ENCODE peak calls at places on chromosomes 13 and 19, in six cellular contexts. G is IMR-90, F is breast epithelium, Y is cardiac muscle cell, O is colonic mucosa, J is left lung. R is an unnamed sample.

GRCh38 chr13:36752673-36753072 is 66.3 kb upstream of the RFXAP start:
- DNase-seq in G (peak), F (no peak), Y (no peak), O (no peak), J (no peak), R (no peak)

GRCh38 chr13:113216165-113217056 is 7.0 kb downstream of the CUL4A start:
- DNase-seq in G (peak), F (no peak), Y (peak), O (peak), J (peak), R (no peak)

GRCh38 chr19:11141937-11142527 is 13.6 kb downstream of the SPC24 start:
- DNase-seq in G (no peak), F (no peak), Y (no peak), O (no peak), J (peak), R (no peak)

GRCh38 chr13:48125794-48126228 is 30.9 kb upstream of the MED4 start:
- DNase-seq in G (no peak), F (no peak), Y (peak), O (no peak), J (no peak), R (no peak)

GRCh38 chr13:78875792-78876580 is 217.0 kb upstream of the OBI1 start:
- DNase-seq in G (no peak), F (no peak), Y (no peak), O (no peak), J (no peak), R (no peak)

GRCh38 chr19:6738726-6739389 is 622 bp upstream of the TRIP10 start:
- DNase-seq in G (peak), F (no peak), Y (peak), O (peak), J (no peak), R (no peak)

GRCh38 chr13:32311188-32311897 is 3.8 kb downstream of the ZAR1L start:
- DNase-seq in G (no peak), F (no peak), Y (no peak), O (no peak), J (no peak), R (no peak)

GRCh38 chr13:34474469-34474868 is 467.6 kb upstream of the NBEA start:
- DNase-seq in G (no peak), F (no peak), Y (no peak), O (no peak), J (no peak), R (no peak)

GRCh38 chr13:61144301-61144700 is 271.3 kb downstream of the PCDH20 start:
- DNase-seq in G (no peak), F (no peak), Y (no peak), O (no peak), J (no peak), R (no peak)

GRCh38 chr13:36344886-36345437 is 1.2 kb downstream of the SPART start:
- DNase-seq in G (no peak), F (no peak), Y (peak), O (no peak), J (no peak), R (no peak)

GRCh38 chr19:16258440-16258903 is 60.8 kb downstream of the AP1M1 start:
- DNase-seq in G (no peak), F (no peak), Y (no peak), O (peak), J (peak), R (no peak)

GRCh38 chr19:16259385-16260159 is 61.9 kb downstream of the AP1M1 start:
- DNase-seq in G (no peak), F (no peak), Y (no peak), O (no peak), J (no peak), R (no peak)

GRCh38 chr19:16254851-16255408 is 57.2 kb downstream of the AP1M1 start:
- DNase-seq in G (no peak), F (no peak), Y (no peak), O (no peak), J (no peak), R (no peak)

GRCh38 chr19:16260160-16260793 is 62.6 kb downstream of the AP1M1 start:
- DNase-seq in G (no peak), F (no peak), Y (no peak), O (no peak), J (no peak), R (no peak)

GRCh38 chr19:16257509-16258002 is 59.8 kb downstream of the AP1M1 start:
- DNase-seq in G (no peak), F (no peak), Y (no peak), O (no peak), J (no peak), R (no peak)
- H3K27ac ChIP-seq in G (no peak), F (peak), Y (no peak), O (no peak), J (peak), R (no peak)

GRCh38 chr13:51914137-51914493 is 52.3 kb downstream of the CCDC70 start:
- DNase-seq in G (no peak), F (no peak), Y (no peak), O (no peak), J (no peak), R (no peak)

GRCh38 chr13:51913421-51914136 is 51.8 kb downstream of the CCDC70 start:
- DNase-seq in G (no peak), F (no peak), Y (peak), O (no peak), J (no peak), R (no peak)

GRCh38 chr13:51919531-51919930 is 57.8 kb downstream of the CCDC70 start:
- DNase-seq in G (no peak), F (no peak), Y (no peak), O (no peak), J (no peak), R (no peak)

GRCh38 chr13:51916962-51917361 is 55.2 kb downstream of the CCDC70 start:
- DNase-seq in G (no peak), F (no peak), Y (no peak), O (no peak), J (no peak), R (no peak)

DNA sequence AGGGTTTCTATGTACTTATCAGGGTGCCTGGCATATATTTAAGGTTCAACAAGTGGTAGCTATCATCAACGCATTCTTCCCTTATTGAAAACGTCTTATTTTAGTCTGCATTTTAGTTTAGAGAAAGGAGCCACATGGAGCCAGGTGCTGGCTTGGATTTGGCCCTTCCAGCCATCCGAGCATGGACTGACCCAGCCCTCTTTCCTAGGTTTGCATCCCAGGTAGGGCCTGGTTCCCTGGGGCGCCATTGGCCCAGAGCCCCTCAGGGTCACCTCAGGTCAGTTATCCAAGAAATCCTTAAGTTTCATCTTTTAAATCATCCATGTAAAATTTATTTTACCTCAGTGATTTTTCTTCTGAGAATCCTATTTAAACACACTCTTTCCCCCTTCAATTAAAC is 54.6 kb downstream of the CCDC70 start:
- DNase-seq in G (no peak), F (no peak), Y (no peak), O (no peak), J (no peak), R (no peak)
- H3K4me3 ChIP-seq in G (no peak), F (no peak), Y (no peak), O (no peak), J (no peak), R (no peak)

GRCh38 chr13:26557051-26557392 is 461 bp upstream of the WASF3 start:
- DNase-seq in G (no peak), F (no peak), Y (no peak), O (no peak), J (no peak), R (no peak)
- TF ChIP-seq CTCF in G (no peak), F (no peak), Y (no peak), O (no peak), J (no peak), R (no peak)

GRCh38 chr13:106153041-106153440 is 382.4 kb downstream of the EFNB2 start:
- DNase-seq in G (no peak), F (no peak), Y (no peak), O (no peak), J (no peak), R (no peak)
- H3K27ac ChIP-seq in G (no peak), F (no peak), Y (no peak), O (no peak), J (no peak), R (no peak)

DNA sequence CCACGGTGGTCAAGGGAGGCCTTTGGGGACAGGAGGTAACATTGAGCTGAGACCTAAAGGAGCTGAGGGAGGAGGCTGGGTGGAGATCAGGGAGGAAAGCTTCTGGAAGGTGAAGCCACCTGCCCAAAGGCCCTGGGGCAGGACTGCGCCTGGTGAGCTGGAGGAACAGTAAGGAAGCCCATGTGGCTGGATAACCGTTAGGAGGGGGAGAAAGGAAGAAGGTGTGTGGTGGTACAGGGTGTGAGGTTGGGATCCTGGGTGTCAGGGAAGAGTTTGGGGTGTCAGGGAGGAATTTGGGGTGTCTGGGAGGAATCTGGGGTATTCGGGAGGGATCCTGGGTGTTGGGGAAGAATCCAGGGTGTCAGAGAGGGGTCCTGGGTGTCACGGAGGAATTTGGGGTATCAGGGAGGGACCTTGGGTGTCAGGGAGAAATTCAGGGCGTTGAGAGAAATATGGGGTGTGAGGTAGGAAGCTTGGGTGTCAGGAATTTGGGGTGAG is 695 bp downstream of the TICAM1 start:
- DNase-seq in G (no peak), F (no peak), Y (no peak), O (peak), J (no peak), R (no peak)
- H3K4me3 ChIP-seq in G (peak), F (peak), Y (peak), O (peak), J (peak), R (peak)

DNA sequence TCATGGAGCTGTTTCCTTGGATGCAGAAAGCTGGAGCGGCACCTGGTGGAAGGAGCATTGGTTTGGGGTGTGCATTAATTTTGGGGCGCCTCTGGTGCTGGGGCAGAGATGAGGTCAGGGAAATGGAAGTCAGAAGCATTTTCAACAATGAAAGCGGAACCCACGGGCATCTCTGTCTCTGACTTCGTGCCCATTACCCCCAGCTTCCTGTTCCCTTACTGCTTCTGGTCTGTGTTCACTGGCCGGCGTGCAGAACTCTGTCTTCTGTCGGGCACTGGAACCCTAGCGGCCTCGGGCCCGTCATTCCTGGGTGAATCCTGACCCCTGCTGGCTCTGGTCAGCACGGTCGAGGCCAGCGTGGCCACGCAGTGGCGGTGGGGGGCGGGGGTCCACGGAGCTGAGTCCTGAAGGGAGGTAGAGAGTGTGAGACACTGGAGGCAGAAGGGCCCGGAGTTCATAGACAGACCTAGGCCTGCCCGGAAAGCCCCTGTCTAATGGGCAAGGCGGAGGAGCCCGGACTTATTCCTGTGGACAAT is 7.9 kb upstream of the LINGO3 start:
- DNase-seq in G (peak), F (no peak), Y (peak), O (peak), J (peak), R (no peak)
- TF ChIP-seq CTCF in G (peak), F (no peak), Y (peak), O (peak), J (peak), R (peak)